ENCODE peak calls at places on chromosomes 16 and 17, in six cellular contexts. S, T, P, X, E and C are unnamed samples.
A peak's percentile ranks its signal among the peaks of the same experiment; 100 is the strongest.

GRCh38 chr17:9050801-9051401 is 29.6 kb downstream of the NTN1 start:
- DNase-seq in S (no peak), T (no peak), P (no peak), X (no peak), E (peak; percentile 88), C (no peak)

GRCh38 chr17:2510559-2510958 is 1.1 kb downstream of the METTL16 start:
- DNase-seq in S (no peak), T (no peak), P (no peak), X (no peak), E (peak; percentile 37), C (no peak)

GRCh38 chr16:8923199-8923598 is 40.5 kb downstream of the USP7 start:
- DNase-seq in S (no peak), T (no peak), P (no peak), X (no peak), E (no peak), C (no peak)

GRCh38 chr16:11797957-11798299 is 870 bp upstream of the ZC3H7A start:
- DNase-seq in S (no peak), T (no peak), P (no peak), X (no peak), E (no peak), C (no peak)

GRCh38 chr17:82598256-82599011 is 49.8 kb downstream of the WDR45B start:
- DNase-seq in S (no peak), T (no peak), P (peak; percentile 39), X (peak; percentile 72), E (no peak), C (no peak)

GRCh38 chr17:45437461-45438283 is 5.0 kb upstream of the ARHGAP27 start:
- DNase-seq in S (no peak), T (no peak), P (no peak), X (no peak), E (peak; percentile 76), C (no peak)

GRCh38 chr17:76005263-76006149 is 4.9 kb downstream of the CDK3 start:
- DNase-seq in S (peak; percentile 73), T (no peak), P (peak; percentile 71), X (peak; percentile 35), E (peak; percentile 99), C (peak; percentile 47)

GRCh38 chr16:23452221-23452571 is 793 bp downstream of the COG7 start:
- DNase-seq in S (no peak), T (no peak), P (no peak), X (no peak), E (no peak), C (no peak)

GRCh38 chr16:73000020-73000906 is 47.7 kb downstream of the ZFHX3 start:
- DNase-seq in S (no peak), T (no peak), P (peak; percentile 39), X (no peak), E (no peak), C (no peak)

GRCh38 chr16:88783391-88784073 is 1.5 kb downstream of the PIEZO1 start:
- DNase-seq in S (no peak), T (no peak), P (no peak), X (no peak), E (no peak), C (no peak)

GRCh38 chr17:66807182-66807581 is 27.7 kb upstream of the CACNG5 start:
- DNase-seq in S (no peak), T (no peak), P (no peak), X (no peak), E (no peak), C (no peak)

GRCh38 chr16:14181371-14182050 is 110.4 kb downstream of the MRTFB start:
- DNase-seq in S (no peak), T (peak; percentile 1), P (peak; percentile 86), X (peak; percentile 44), E (no peak), C (peak; percentile 83)

GRCh38 chr17:76497979-76498885 is 3.0 kb downstream of the RHBDF2 start:
- DNase-seq in S (no peak), T (no peak), P (peak; percentile 89), X (peak; percentile 84), E (peak; percentile 87), C (peak; percentile 83)

DNA sequence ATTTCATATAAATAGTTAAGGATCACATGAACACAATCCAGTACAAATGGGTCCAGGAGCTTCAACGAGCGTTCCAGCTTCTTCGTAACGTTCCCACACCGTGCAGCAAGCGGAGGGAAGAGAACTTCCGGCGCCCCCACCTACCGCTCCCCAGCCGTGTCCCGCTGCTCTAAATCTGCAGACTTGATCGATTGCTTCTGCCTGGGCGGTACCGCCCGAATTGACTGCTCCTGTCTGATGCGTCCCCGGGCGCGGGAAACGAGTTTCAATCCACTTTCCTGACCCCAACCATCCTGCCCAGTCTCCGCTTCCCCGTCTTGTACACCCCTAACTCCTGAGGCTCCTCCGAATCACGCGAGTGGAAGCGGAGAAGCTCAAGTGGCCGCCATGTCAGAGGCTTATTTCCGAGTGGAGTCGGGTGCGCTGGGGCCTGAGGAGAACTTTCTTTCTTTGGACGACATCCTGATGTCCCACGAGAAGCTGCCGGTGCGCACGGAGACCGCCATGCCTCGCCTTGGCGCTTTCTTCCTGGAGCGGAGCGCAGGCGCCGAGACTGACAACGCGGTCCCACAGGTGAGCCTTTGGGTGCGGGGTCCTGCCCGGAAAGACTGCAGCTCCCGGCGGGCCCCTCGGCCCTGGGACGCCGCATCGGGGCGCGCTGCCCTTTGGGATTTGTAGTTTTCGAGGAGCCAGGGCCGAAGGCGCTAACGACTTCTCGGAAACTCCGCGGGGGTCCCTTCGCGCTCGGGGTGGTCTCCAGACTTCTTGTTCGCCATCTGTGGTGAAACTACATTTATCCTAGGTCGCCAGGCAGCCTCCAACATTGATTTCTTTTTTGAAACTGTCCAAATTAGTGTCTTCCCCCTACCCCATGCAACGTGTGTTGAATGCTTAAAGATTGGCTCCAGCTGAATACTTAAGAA is at the start of gene GINS3:
- DNase-seq in S (peak; percentile 61), T (peak; percentile 85), P (peak; percentile 90), X (peak; percentile 94), E (peak; percentile 95), C (peak; percentile 83)
- TF ChIP-seq CTCF in S (no peak), T (no peak), P (no peak), X (no peak), E (no peak), C (no peak)

GRCh38 chr16:19523559-19524355 is at the start of gene CCP110:
- DNase-seq in S (peak; percentile 76), T (peak; percentile 88), P (peak; percentile 97), X (peak; percentile 96), E (peak; percentile 98), C (peak; percentile 97)

GRCh38 chr16:19520861-19521331 is 1.0 kb downstream of the GDE1 start:
- DNase-seq in S (no peak), T (no peak), P (peak; percentile 17), X (peak; percentile 24), E (no peak), C (no peak)

GRCh38 chr16:19523184-19523558 is 571 bp upstream of the CCP110 start:
- DNase-seq in S (no peak), T (no peak), P (no peak), X (no peak), E (no peak), C (no peak)

GRCh38 chr16:19522369-19523159 is 666 bp upstream of the GDE1 start:
- DNase-seq in S (no peak), T (no peak), P (no peak), X (no peak), E (no peak), C (no peak)

DNA sequence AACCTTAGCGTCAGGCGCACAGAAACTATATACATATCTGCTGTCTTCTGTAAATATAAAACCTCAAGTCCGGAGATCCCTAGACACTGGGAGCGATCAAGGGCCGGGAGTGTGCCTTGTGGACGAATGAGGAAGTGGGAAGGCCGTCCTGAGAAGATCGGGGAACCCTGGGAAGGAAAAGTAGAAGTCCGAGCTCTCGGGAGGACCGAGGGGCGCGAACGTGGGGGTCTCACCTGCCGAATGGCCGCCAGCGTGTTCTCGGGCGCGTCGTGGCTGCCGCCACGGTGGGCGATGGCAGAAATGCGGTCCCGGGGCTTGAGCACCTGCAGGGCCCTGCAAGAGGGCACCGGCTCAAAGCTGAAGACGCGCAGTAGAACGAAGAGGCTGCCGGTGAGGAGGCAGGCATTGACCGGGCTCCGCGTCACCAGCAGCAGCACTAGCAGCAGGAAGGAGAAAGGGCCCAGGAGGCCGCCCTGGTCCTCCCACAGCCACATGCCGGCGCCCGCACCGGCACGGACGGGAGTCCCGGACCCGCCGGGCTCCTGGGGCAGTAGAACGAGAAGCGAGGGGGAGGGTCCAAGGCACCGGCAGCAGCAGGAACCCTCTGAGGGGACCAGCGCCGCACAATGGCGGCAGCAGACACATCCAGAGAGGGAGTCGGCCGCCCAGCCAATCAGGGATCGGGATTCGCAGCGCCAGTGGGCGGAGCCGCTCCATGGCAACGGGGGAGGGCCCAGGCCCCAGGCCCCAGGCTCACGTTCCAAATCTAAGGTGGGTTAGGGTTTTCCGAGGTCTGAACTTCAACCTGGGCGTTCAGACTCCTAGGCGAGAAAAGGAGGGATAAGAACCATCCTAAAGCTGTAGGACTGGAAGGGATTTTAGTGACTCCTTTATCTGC is at the start of gene GDE1:
- DNase-seq in S (peak; percentile 93), T (peak; percentile 80), P (peak; percentile 88), X (peak; percentile 89), E (peak; percentile 99), C (peak; percentile 86)
- TF ChIP-seq CTCF in S (peak; percentile 42), T (no peak), P (peak; percentile 40), X (peak; percentile 57), E (peak; percentile 39), C (peak; percentile 64)

DNA sequence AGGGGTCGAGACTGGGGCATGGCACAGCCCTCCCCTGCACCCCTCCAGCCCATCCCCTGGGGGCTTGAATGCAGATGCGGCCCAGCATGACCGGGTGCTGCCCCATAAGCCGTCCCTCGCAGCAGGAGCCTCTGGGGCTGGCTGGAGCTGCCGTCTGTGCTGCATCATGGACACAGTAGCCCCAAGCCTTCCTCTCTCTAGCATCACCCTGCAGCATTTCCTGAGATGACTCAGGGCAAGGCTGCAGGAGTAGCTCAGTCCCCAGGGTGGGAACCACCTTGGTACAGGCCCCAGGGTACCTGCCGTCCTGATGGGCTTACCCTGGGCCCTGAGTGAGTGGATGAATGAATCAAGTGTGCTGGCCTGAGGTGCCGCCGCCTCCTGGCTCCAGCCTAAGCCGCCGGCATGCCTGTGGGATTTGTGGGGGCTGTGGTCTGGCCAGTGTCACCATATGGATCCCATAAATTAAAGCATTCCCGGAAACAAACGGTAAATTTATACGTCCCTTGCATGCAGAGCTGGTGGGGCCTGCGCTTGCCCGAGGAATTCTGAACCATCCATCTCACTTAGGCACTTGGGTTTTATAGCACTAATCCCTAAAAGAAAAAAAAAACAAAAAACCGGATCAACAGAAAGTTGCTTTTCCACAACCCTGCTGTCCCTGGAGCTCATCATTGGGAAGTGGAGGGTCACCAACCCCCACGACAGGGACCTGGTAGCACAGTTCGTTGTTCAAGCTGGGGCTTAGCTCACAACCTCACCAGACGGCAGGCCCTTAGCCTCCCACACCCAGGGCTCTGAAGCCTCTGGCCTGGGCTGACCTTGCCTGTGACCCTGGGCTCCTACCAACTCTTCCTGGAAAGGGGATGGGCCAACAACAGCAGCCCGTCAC is 242.6 kb upstream of the CIBAR2 start:
- DNase-seq in S (no peak), T (no peak), P (peak; percentile 21), X (peak; percentile 67), E (no peak), C (peak; percentile 94)
- TF ChIP-seq CTCF in S (no peak), T (no peak), P (no peak), X (no peak), E (no peak), C (no peak)

GRCh38 chr17:30299000-30299399 is 7.3 kb upstream of the BLMH start:
- DNase-seq in S (no peak), T (no peak), P (peak; percentile 56), X (no peak), E (no peak), C (no peak)
- TF ChIP-seq CTCF in S (peak; percentile 15), T (no peak), P (peak; percentile 56), X (peak; percentile 43), E (peak; percentile 59), C (peak; percentile 76)

GRCh38 chr16:30352488-30353401 is 2.4 kb downstream of the CD2BP2 start:
- DNase-seq in S (no peak), T (no peak), P (no peak), X (no peak), E (peak; percentile 68), C (no peak)
- TF ChIP-seq CTCF in S (peak; percentile 45), T (no peak), P (peak; percentile 5), X (peak; percentile 44), E (peak; percentile 67), C (peak; percentile 69)

GRCh38 chr17:78798695-78799559 is 16.9 kb upstream of the CYTH1 start:
- DNase-seq in S (no peak), T (no peak), P (peak; percentile 50), X (no peak), E (no peak), C (no peak)
- TF ChIP-seq CTCF in S (peak; percentile 49), T (peak; percentile 33), P (peak; percentile 44), X (peak; percentile 55), E (peak; percentile 66), C (peak; percentile 66)